ENCODE peak calls at places on chromosomes 5 and 9, in five cellular contexts. D is PC-9, V is A673, L is H1, Q is PC-3. X is an unnamed sample.

GRCh38 chr9:116837038-116837998 is 150.2 kb downstream of the TRIM32 start:
- DNase-seq in D (peak), V (no peak), L (no peak), Q (peak), X (peak)

GRCh38 chr9:86682240-86682639 is 265.1 kb downstream of the GAS1 start:
- DNase-seq in D (no peak), V (no peak), L (no peak), Q (no peak), X (no peak)

GRCh38 chr9:87436694-87437093 is 61.0 kb upstream of the DAPK1 start:
- DNase-seq in D (no peak), V (peak), L (no peak), Q (no peak), X (no peak)

GRCh38 chr9:115413766-115414382 is 295.9 kb upstream of the TNC start:
- DNase-seq in D (no peak), V (peak), L (no peak), Q (no peak), X (no peak)

GRCh38 chr5:111755942-111756353 is 1.0 kb downstream of the NREP start:
- DNase-seq in D (no peak), V (peak), L (no peak), Q (peak), X (no peak)

GRCh38 chr9:127495884-127496555 is 44.7 kb downstream of the LRSAM1 start:
- DNase-seq in D (no peak), V (peak), L (no peak), Q (no peak), X (no peak)

GRCh38 chr5:109911731-109912130 is 222.0 kb downstream of the MAN2A1 start:
- DNase-seq in D (no peak), V (peak), L (no peak), Q (no peak), X (no peak)

GRCh38 chr9:14326264-14326826 is 12.4 kb upstream of the NFIB start:
- DNase-seq in D (peak), V (no peak), L (no peak), Q (peak), X (peak)

GRCh38 chr9:120935383-120935857 is 8.8 kb upstream of the TRAF1 start:
- DNase-seq in D (peak), V (peak), L (no peak), Q (peak), X (peak)

GRCh38 chr9:14526504-14526903 is 166.7 kb downstream of the ZDHHC21 start:
- DNase-seq in D (no peak), V (no peak), L (no peak), Q (no peak), X (no peak)

GRCh38 chr5:134174841-134175839 is 1.6 kb downstream of the SKP1 start:
- DNase-seq in D (peak), V (peak), L (no peak), Q (peak), X (no peak)

GRCh38 chr9:136927343-136928261 is 16.9 kb downstream of the FBXW5 start:
- DNase-seq in D (no peak), V (no peak), L (no peak), Q (no peak), X (no peak)

GRCh38 chr5:852431-853401 is 1.9 kb upstream of the ZDHHC11 start:
- DNase-seq in D (no peak), V (no peak), L (no peak), Q (no peak), X (no peak)

GRCh38 chr5:149583394-149583793 is 2.1 kb downstream of the ARHGEF37 start:
- DNase-seq in D (no peak), V (no peak), L (no peak), Q (peak), X (no peak)

GRCh38 chr9:87996355-87996860 is 22.1 kb upstream of the CDK20 start:
- DNase-seq in D (no peak), V (no peak), L (no peak), Q (no peak), X (no peak)

GRCh38 chr5:130605200-130605599 is 559.9 kb downstream of the HINT1 start:
- DNase-seq in D (peak), V (no peak), L (no peak), Q (peak), X (no peak)

GRCh38 chr9:136820947-136821332 is 13.2 kb downstream of the RABL6 start:
- DNase-seq in D (no peak), V (peak), L (no peak), Q (no peak), X (no peak)

GRCh38 chr9:109447329-109448076 is 50.6 kb downstream of the PTPN3 start:
- DNase-seq in D (no peak), V (no peak), L (no peak), Q (no peak), X (no peak)

GRCh38 chr9:98944130-98945074 is 695 bp downstream of the COL15A1 start:
- DNase-seq in D (no peak), V (no peak), L (peak), Q (no peak), X (no peak)

GRCh38 chr5:11496127-11496719 is 408.0 kb downstream of the CTNND2 start:
- DNase-seq in D (no peak), V (no peak), L (no peak), Q (no peak), X (no peak)

GRCh38 chr5:757931-758697 is 26.4 kb downstream of the ZDHHC11B start:
- DNase-seq in D (no peak), V (no peak), L (peak), Q (no peak), X (no peak)

GRCh38 chr5:76490970-76491369 is 87.9 kb downstream of the IQGAP2 start:
- DNase-seq in D (no peak), V (no peak), L (no peak), Q (no peak), X (no peak)

GRCh38 chr9:132237481-132237880 is 75.6 kb downstream of the NTNG2 start:
- DNase-seq in D (no peak), V (no peak), L (no peak), Q (peak), X (no peak)

GRCh38 chr5:55994502-55994997 is at the start of gene IL6ST:
- DNase-seq in D (peak), V (peak), L (no peak), Q (peak), X (no peak)

GRCh38 chr9:121353246-121353975 is 16.6 kb downstream of the STOM start:
- DNase-seq in D (no peak), V (no peak), L (no peak), Q (no peak), X (no peak)

GRCh38 chr5:131163315-131164119 is 1.5 kb downstream of the HINT1 start:
- DNase-seq in D (no peak), V (peak), L (no peak), Q (peak), X (no peak)

GRCh38 chr5:148828461-148829247 is 2.2 kb downstream of the ADRB2 start:
- DNase-seq in D (peak), V (no peak), L (no peak), Q (peak), X (no peak)

GRCh38 chr5:149873896-149874295 is 70.7 kb downstream of the PDE6A start:
- DNase-seq in D (no peak), V (no peak), L (no peak), Q (no peak), X (no peak)

GRCh38 chr5:50658243-50658642 is 8.2 kb upstream of the PARP8 start:
- DNase-seq in D (no peak), V (no peak), L (no peak), Q (no peak), X (no peak)

GRCh38 chr9:16039103-16039987 is 486.5 kb downstream of the CCDC171 start:
- DNase-seq in D (no peak), V (no peak), L (peak), Q (no peak), X (no peak)

GRCh38 chr5:139696894-139697658 is 48.9 kb downstream of the CXXC5 start:
- DNase-seq in D (no peak), V (peak), L (no peak), Q (peak), X (peak)

GRCh38 chr5:125575561-125576504 is 829.4 kb upstream of the ZNF608 start:
- DNase-seq in D (no peak), V (peak), L (peak), Q (no peak), X (no peak)
- TF ChIP-seq CTCF in D (no peak), V (no peak), L (no peak), Q (no peak), X (no peak)

GRCh38 chr5:61919920-61920319 is 386.1 kb upstream of the KIF2A start:
- DNase-seq in D (peak), V (no peak), L (no peak), Q (peak), X (no peak)
- TF ChIP-seq EZH2 in D (no peak), V (no peak), L (no peak), Q (no peak), X (no peak)

GRCh38 chr9:94928696-94929372 is 202.3 kb downstream of the AOPEP start:
- DNase-seq in D (no peak), V (no peak), L (no peak), Q (peak), X (no peak)
- H3K27ac ChIP-seq in D (no peak), V (no peak), L (no peak), Q (peak), X (peak)

GRCh38 chr9:71980266-71981018 is 69.0 kb downstream of the C9orf85 start:
- DNase-seq in D (no peak), V (no peak), L (no peak), Q (no peak), X (no peak)

GRCh38 chr9:71977003-71977402 is 65.6 kb downstream of the C9orf85 start:
- DNase-seq in D (no peak), V (no peak), L (no peak), Q (no peak), X (no peak)

GRCh38 chr9:71975833-71976232 is 64.4 kb downstream of the C9orf85 start:
- DNase-seq in D (no peak), V (no peak), L (no peak), Q (peak), X (no peak)
- TF ChIP-seq CTCF in D (peak), V (peak), L (peak), Q (peak), X (no peak)

GRCh38 chr5:14557203-14557725 is 24.3 kb upstream of the OTULINL start:
- DNase-seq in D (no peak), V (peak), L (no peak), Q (no peak), X (no peak)
- TF ChIP-seq EZH2 in D (no peak), V (no peak), L (no peak), Q (no peak), X (no peak)

GRCh38 chr5:143243103-143243502 is 160.4 kb downstream of the NR3C1 start:
- DNase-seq in D (no peak), V (no peak), L (peak), Q (no peak), X (no peak)
- H3K27ac ChIP-seq in D (peak), V (no peak), L (no peak), Q (peak), X (peak)

DNA sequence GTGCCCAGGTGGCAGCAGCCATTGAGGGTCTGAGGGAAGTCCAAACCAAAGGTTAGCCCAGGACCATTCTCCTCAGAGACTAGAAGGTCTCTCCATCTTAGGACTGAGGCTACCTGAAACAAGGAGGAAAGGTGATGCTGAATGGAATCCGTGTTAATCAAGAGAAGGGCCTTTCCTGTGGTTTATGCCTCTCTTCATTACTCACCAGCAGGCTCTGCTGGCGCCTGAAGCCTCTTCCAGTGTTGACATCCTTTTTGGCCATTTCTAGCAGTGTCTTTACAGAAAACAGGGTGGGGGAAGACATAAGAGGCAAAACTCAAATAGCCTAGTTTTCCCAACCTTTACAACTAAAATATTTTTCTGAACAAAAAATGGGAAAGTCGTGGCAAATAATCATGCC is 98.1 kb downstream of the ENC1 start:
- DNase-seq in D (peak), V (no peak), L (no peak), Q (peak), X (no peak)
- TF ChIP-seq CTCF in D (peak), V (no peak), L (no peak), Q (no peak), X (peak)